ENCODE peak calls at places on chromosome 9, in seven cellular contexts. O is fibroblast of lung, M is mucosa of descending colon, A is cardiac fibroblast, I is bronchial epithelial cell, S is gastrocnemius medialis, Z is kidney epithelial cell. R is an unnamed sample.

GRCh38 chr9:131678499-131679111 is 61.3 kb downstream of the RAPGEF1 start:
- DNase-seq in S (peak; percentile 91), Z (peak; percentile 81), M (peak; percentile 64), A (peak; percentile 95), O (peak; percentile 96), I (peak; percentile 97), R (peak; percentile 92)

GRCh38 chr9:134435527-134436355 is 109.5 kb downstream of the RXRA start:
- DNase-seq in O (peak; percentile 49), Z (no peak), I (no peak), M (no peak), A (no peak), S (no peak), R (no peak)

GRCh38 chr9:2180171-2180570 is 165.0 kb downstream of the SMARCA2 start:
- DNase-seq in I (no peak), S (no peak), Z (no peak), A (no peak), O (no peak), M (no peak), R (no peak)

GRCh38 chr9:131657890-131658752 is 81.8 kb downstream of the RAPGEF1 start:
- DNase-seq in I (peak; percentile 97), O (peak; percentile 96), S (no peak), Z (peak; percentile 74), M (no peak), A (peak; percentile 95), R (peak; percentile 70)

GRCh38 chr9:120043448-120043847 is 536.5 kb downstream of the CDK5RAP2 start:
- DNase-seq in Z (no peak), O (no peak), S (no peak), A (no peak), M (no peak), I (no peak), R (no peak)

GRCh38 chr9:4106081-4106491 is 193.8 kb downstream of the GLIS3 start:
- DNase-seq in Z (no peak), O (peak; percentile 17), S (no peak), A (no peak), M (peak; percentile 55), I (peak; percentile 87), R (no peak)

GRCh38 chr9:35599763-35600604 is 5.1 kb upstream of the TESK1 start:
- DNase-seq in S (peak; percentile 69), I (no peak), A (peak; percentile 31), O (no peak), M (no peak), Z (no peak), R (no peak)

GRCh38 chr9:87796232-87796631 is 70.3 kb downstream of the CTSL start:
- DNase-seq in Z (no peak), M (no peak), I (no peak), O (no peak), A (no peak), S (no peak), R (no peak)

GRCh38 chr9:93422987-93423386 is 28.5 kb upstream of the FAM120A start:
- DNase-seq in M (peak; percentile 33), O (peak; percentile 19), I (no peak), S (no peak), Z (no peak), A (no peak), R (no peak)

GRCh38 chr9:132241840-132242620 is 80.2 kb downstream of the NTNG2 start:
- DNase-seq in S (no peak), Z (no peak), I (no peak), O (peak; percentile 34), A (no peak), M (peak; percentile 55), R (no peak)

GRCh38 chr9:98538626-98539031 is 170.1 kb downstream of the GABBR2 start:
- DNase-seq in I (no peak), Z (peak; percentile 19), S (no peak), O (peak; percentile 30), A (no peak), M (no peak), R (no peak)

GRCh38 chr9:95778957-95779356 is 96.5 kb upstream of the ERCC6L2 start:
- DNase-seq in S (peak; percentile 66), Z (peak; percentile 74), A (peak; percentile 87), I (peak; percentile 42), M (peak; percentile 42), O (peak; percentile 97), R (no peak)

GRCh38 chr9:138061631-138062030 is 184.0 kb downstream of the CACNA1B start:
- DNase-seq in O (no peak), I (no peak), M (no peak), A (no peak), Z (no peak), S (peak; percentile 0), R (no peak)

GRCh38 chr9:128479262-128479661 is 23.5 kb downstream of the ODF2 start:
- DNase-seq in I (no peak), O (no peak), M (no peak), Z (no peak), S (no peak), A (no peak), R (no peak)

GRCh38 chr9:32350682-32351081 is 33.8 kb upstream of the ACO1 start:
- DNase-seq in A (peak; percentile 50), O (peak; percentile 34), M (no peak), I (peak; percentile 52), S (no peak), Z (no peak), R (no peak)

GRCh38 chr9:135283621-135284020 is 196.0 kb upstream of the PPP1R26 start:
- DNase-seq in S (no peak), I (no peak), Z (no peak), M (no peak), O (no peak), A (no peak), R (no peak)

GRCh38 chr9:38346811-38347735 is 45.4 kb upstream of the ALDH1B1 start:
- DNase-seq in S (no peak), I (no peak), Z (no peak), O (no peak), A (no peak), M (no peak), R (no peak)

GRCh38 chr9:123925161-123925560 is 4.8 kb downstream of the DENND1A start:
- DNase-seq in I (no peak), O (no peak), Z (no peak), S (no peak), A (no peak), M (no peak), R (no peak)

GRCh38 chr9:38371495-38371894 is 21.0 kb upstream of the ALDH1B1 start:
- DNase-seq in S (no peak), M (peak; percentile 79), A (peak; percentile 35), Z (no peak), I (peak; percentile 55), O (peak; percentile 11), R (no peak)

GRCh38 chr9:91422832-91423711 is 560 bp downstream of the NFIL3 start:
- DNase-seq in Z (no peak), M (peak; percentile 75), A (peak; percentile 84), I (peak; percentile 59), S (peak; percentile 81), O (peak; percentile 94), R (peak; percentile 65)

GRCh38 chr9:118455259-118455658 is 751.1 kb downstream of the TLR4 start:
- DNase-seq in O (no peak), M (no peak), I (no peak), S (no peak), A (no peak), Z (no peak), R (no peak)

GRCh38 chr9:74940600-74940999 is 12.1 kb downstream of the C9orf40 start:
- DNase-seq in M (peak; percentile 74), S (no peak), Z (no peak), O (no peak), I (peak; percentile 19), A (no peak), R (no peak)

GRCh38 chr9:76423216-76424177 is 29.3 kb upstream of the RFK start:
- DNase-seq in A (no peak), S (no peak), O (no peak), M (no peak), I (no peak), Z (no peak), R (no peak)
- H3K4me3 ChIP-seq in A (no peak overlapping the region), S (no peak overlapping the region), O (no peak overlapping the region), M (no peak overlapping the region), I (no peak overlapping the region), Z (no peak overlapping the region), R (no peak overlapping the region)

GRCh38 chr9:89189215-89189614 is 10.6 kb upstream of the SHC3 start:
- DNase-seq in Z (no peak), O (no peak), A (peak; percentile 35), I (peak; percentile 15), S (no peak), M (no peak), R (no peak)
- TF ChIP-seq CTCF in Z (no peak), O (peak; percentile 5), A (no peak), I (no peak), S (no peak), M (no peak), R (no peak)

GRCh38 chr9:136344544-136345280 is 17.4 kb downstream of the GPSM1 start:
- DNase-seq in A (no peak), M (no peak), Z (no peak), S (no peak), I (no peak), O (no peak), R (no peak)

GRCh38 chr9:136342191-136343120 is 15.1 kb downstream of the GPSM1 start:
- DNase-seq in Z (no peak), M (peak; percentile 88), O (peak; percentile 84), A (peak; percentile 56), I (peak; percentile 60), S (peak; percentile 48), R (no peak)

GRCh38 chr9:136343884-136344269 is 16.5 kb downstream of the GPSM1 start:
- DNase-seq in A (no peak), Z (no peak), I (no peak), O (no peak), M (no peak), S (no peak), R (no peak)

GRCh38 chr9:136341769-136342168 is 14.4 kb downstream of the GPSM1 start:
- DNase-seq in A (no peak), I (no peak), M (no peak), O (no peak), S (no peak), Z (no peak), R (no peak)

DNA sequence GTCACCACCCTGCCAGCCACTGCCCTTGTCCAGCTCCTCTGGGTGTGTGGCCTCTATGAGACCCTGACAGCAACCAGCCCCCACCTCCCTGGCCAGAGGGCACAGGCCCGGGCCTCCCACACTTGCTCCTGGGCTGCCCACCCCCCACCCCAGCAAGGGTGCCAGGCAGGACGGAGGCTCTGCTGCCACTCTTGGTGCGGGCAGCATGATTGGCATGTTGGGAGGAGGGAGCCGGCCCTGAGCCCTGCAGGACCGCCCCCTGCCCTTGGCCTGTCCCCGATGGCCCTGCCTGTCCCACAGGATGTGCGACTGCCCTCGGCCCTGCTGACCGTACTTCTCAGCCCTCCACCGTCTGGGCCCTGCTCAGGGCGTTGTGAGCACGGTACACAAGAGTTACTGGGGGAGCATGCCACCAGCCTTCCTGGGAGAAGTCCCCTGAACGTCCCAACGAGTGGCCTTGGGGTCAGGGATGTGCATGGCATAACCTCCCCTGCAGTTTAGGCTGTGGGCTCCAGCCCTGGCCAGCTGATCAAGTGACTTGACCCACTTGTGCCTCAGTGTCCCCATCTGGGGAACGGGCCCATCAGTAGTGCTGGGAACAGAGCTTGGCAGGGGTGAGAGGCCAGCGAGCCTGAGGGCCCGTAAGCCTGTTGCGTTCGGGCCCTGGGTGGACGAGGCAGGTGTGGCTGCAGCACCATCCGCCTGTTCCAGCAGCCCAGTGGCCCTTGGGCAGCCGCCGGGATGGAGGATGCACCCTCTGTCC is 16.0 kb downstream of the GPSM1 start:
- DNase-seq in I (no peak), Z (no peak), A (no peak), S (no peak), M (no peak), O (no peak), R (no peak)
- H3K4me3 ChIP-seq in I (no peak overlapping the region), Z (no peak overlapping the region), A (no peak overlapping the region), S (no peak overlapping the region), M (no peak overlapping the region), O (no peak overlapping the region), R (no peak overlapping the region)

GRCh38 chr9:110638381-110638954 is 30.1 kb upstream of the MUSK start:
- DNase-seq in S (no peak), O (peak; percentile 74), Z (no peak), I (peak; percentile 49), A (peak; percentile 76), M (no peak), R (no peak)
- TF ChIP-seq CTCF in S (no peak), O (peak; percentile 49), Z (peak; percentile 34), I (no peak), A (peak; percentile 37), M (no peak), R (peak; percentile 22)

R was measured in BJ.